ENCODE peak calls at places on chromosomes 5 and 9, in six cellular contexts. A, J, Q, Y, U and D are unnamed samples.

GRCh38 chr5:173670130-173670591 is 53.7 kb upstream of the BOD1 start:
- DNase-seq in A (no peak), J (no peak), Q (no peak), Y (no peak), U (no peak), D (no peak)

GRCh38 chr5:139137703-139138102 is 60.5 kb downstream of the SIL1 start:
- DNase-seq in A (no peak), J (no peak), Q (peak; percentile 12), Y (peak; percentile 63), U (no peak), D (no peak)

GRCh38 chr5:33102551-33102950 is 338.2 kb upstream of the TARS1 start:
- DNase-seq in A (no peak), J (no peak), Q (no peak), Y (no peak), U (no peak), D (no peak)

GRCh38 chr5:73687357-73687756 is 61.4 kb downstream of the ARHGEF28 start:
- DNase-seq in A (no peak), J (no peak), Q (no peak), Y (no peak), U (no peak), D (no peak)

GRCh38 chr5:173530547-173530946 is 85.9 kb downstream of the BOD1 start:
- DNase-seq in A (no peak), J (no peak), Q (no peak), Y (no peak), U (no peak), D (no peak)

GRCh38 chr9:113998529-113999255 is 79.4 kb downstream of the AMBP start:
- DNase-seq in A (no peak), J (no peak), Q (no peak), Y (no peak), U (no peak), D (peak; percentile 40)

GRCh38 chr5:132110930-132111329 is 37.3 kb downstream of the CSF2 start:
- DNase-seq in A (no peak), J (no peak), Q (no peak), Y (no peak), U (no peak), D (no peak)

GRCh38 chr5:117357886-117358285 is 783.3 kb upstream of the SEMA6A start:
- DNase-seq in A (no peak), J (no peak), Q (no peak), Y (no peak), U (no peak), D (no peak)

GRCh38 chr5:156824800-156825199 is 25.3 kb upstream of the PPP1R2B start:
- DNase-seq in A (no peak), J (no peak), Q (no peak), Y (no peak), U (no peak), D (peak; percentile 28)

GRCh38 chr5:180315762-180316212 is 23.9 kb upstream of the MAPK9 start:
- DNase-seq in A (peak; percentile 83), J (peak; percentile 93), Q (peak; percentile 73), Y (peak; percentile 84), U (peak; percentile 89), D (no peak)

GRCh38 chr9:137550958-137551655 is 572 bp upstream of the MRPL41 start:
- DNase-seq in A (no peak), J (peak; percentile 92), Q (no peak), Y (no peak), U (peak; percentile 89), D (no peak)

GRCh38 chr5:178114325-178115135 is 1.2 kb downstream of the N4BP3 start:
- DNase-seq in A (peak; percentile 55), J (peak; percentile 88), Q (peak; percentile 45), Y (peak; percentile 47), U (no peak), D (no peak)

GRCh38 chr9:19050637-19051591 is 1.7 kb downstream of the RRAGA start:
- DNase-seq in A (no peak), J (no peak), Q (no peak), Y (no peak), U (no peak), D (peak; percentile 25)

DNA sequence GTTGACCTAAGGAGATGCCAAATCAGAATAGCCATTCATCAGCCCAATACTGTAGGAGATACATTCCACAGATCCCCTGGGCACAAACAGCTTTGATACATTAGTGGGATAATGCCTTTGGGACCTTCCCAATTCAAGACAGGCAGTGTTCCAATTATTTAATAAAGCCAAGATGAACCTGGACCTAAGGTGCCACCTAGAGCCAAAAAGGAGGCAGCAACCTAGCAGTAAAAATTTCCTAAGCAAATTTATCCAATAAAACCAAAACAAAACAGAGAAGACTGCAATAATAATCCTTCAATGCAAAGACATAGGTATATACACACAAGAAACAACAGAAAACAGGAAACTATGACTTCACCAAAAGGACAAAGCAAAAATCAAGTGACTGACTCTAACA is 253.0 kb downstream of the HINT1 start:
- DNase-seq in A (no peak), J (no peak), Q (no peak), Y (no peak), U (no peak), D (peak; percentile 36)
- H3K27ac ChIP-seq in A (no peak overlapping the region), J (no peak overlapping the region), Q (no peak overlapping the region), Y (no peak overlapping the region), U (no peak overlapping the region), D (no peak overlapping the region)

DNA sequence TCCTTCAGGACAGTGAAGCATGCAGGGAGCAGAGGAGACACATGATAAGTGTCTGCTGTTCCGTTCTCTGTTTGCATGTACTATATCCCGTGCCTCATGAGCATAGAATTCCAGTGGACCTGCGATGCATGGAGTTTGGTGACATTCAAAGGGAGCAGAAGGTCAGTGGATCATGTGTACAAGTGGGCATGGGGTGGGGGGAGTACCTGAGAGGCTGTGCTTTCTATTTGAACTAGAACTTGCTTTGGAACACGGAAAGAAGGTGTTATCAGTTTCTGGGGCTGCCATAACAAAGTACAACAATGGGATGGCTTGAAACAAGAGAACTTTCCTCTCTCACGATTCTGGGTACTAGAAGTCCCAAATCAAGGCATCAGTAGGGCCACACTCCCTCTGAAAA is 5.1 kb upstream of the CCNJL start:
- DNase-seq in A (no peak), J (no peak), Q (no peak), Y (no peak), U (no peak), D (no peak)
- TF ChIP-seq CTCF in A (no peak), J (no peak), Q (no peak), Y (no peak), U (no peak), D (no peak)

DNA sequence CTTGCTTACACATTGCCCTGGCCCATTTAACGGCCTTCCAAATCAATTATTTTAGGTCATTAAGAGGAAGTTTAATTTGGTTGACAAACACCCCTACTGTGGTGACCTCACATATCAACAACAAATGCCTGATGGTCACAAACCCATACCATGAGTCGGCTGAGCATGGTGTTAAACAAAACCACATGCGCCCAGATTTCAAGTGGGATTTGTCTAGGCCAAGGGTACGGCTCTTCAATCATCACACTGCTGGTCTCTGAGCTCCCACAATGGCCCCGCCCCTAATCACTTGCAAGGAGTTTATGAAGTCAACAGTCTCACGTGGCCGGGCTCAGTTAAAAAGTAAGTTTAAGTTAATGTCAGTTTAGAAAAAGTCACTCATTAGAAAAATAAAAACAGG is 243.8 kb downstream of the CRB2 start:
- DNase-seq in A (no peak), J (no peak), Q (no peak), Y (no peak), U (no peak), D (no peak)
- H3K27ac ChIP-seq in A (no peak overlapping the region), J (no peak overlapping the region), Q (no peak overlapping the region), Y (no peak overlapping the region), U (no peak overlapping the region), D (no peak overlapping the region)

DNA sequence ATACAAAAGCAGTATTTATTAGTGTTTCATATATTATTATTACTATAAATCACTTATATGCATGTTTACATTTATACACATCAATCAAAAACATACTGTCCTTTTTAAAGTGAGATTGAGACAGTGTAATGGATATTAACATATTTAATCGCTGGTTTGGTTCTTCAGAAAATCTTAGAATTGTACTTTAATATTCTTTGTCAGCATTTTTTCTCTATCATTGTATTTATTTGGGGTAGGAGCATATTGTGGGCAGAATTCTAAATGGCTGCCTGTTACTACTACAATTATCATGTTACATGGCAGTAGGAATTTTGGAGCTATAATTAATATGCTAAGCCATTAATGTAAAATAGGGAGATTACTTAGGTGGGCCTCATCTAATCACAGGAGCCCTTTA is 722.6 kb downstream of the TLR4 start:
- DNase-seq in A (no peak), J (no peak), Q (no peak), Y (no peak), U (no peak), D (no peak)
- TF ChIP-seq CTCF in A (no peak), J (no peak), Q (no peak), Y (no peak), U (no peak), D (no peak)